ENCODE peak calls at places on chromosome 9, in four cellular contexts. One of them, this sample, is unnamed. For H3K9me3, the result is how much of the 10 kb centered on the place peaks cover.

GRCh38 chr9:764105-764524 is 77.4 kb upstream of the DMRT1 start:
- DNase-seq in iPS DF 6.9: peak
- DNase-seq in CD8-positive, alpha-beta T cell: no peak
- DNase-seq in CD4-positive, CD25-positive, alpha-beta regulatory T cell: peak
- DNase-seq in this sample: no peak

GRCh38 chr9:2016411-2017208 is 1.5 kb downstream of the SMARCA2 start:
- DNase-seq in CD8-positive, alpha-beta T cell: peak
- DNase-seq in CD4-positive, CD25-positive, alpha-beta regulatory T cell: peak
- DNase-seq in iPS DF 6.9: no peak
- DNase-seq in this sample: peak

GRCh38 chr9:33239922-33240321 is at the start of gene SPINK4:
- DNase-seq in iPS DF 6.9: no peak
- DNase-seq in CD4-positive, CD25-positive, alpha-beta regulatory T cell: no peak
- DNase-seq in CD8-positive, alpha-beta T cell: no peak
- DNase-seq in this sample: no peak

GRCh38 chr9:133634024-133634691 is 2.0 kb upstream of the DBH start:
- DNase-seq in CD8-positive, alpha-beta T cell: no peak
- DNase-seq in iPS DF 6.9: no peak
- DNase-seq in CD4-positive, CD25-positive, alpha-beta regulatory T cell: no peak
- DNase-seq in this sample: no peak

GRCh38 chr9:21549251-21549765 is 67.2 kb upstream of the IFNE start:
- DNase-seq in CD8-positive, alpha-beta T cell: no peak
- DNase-seq in CD4-positive, CD25-positive, alpha-beta regulatory T cell: no peak
- DNase-seq in iPS DF 6.9: no peak
- DNase-seq in this sample: no peak

GRCh38 chr9:33019797-33020196 is 5.3 kb upstream of the DNAJA1 start:
- DNase-seq in CD8-positive, alpha-beta T cell: no peak
- DNase-seq in iPS DF 6.9: no peak
- DNase-seq in CD4-positive, CD25-positive, alpha-beta regulatory T cell: no peak
- DNase-seq in this sample: no peak

GRCh38 chr9:3993783-3994182 is 306.1 kb downstream of the GLIS3 start:
- DNase-seq in CD4-positive, CD25-positive, alpha-beta regulatory T cell: no peak
- DNase-seq in iPS DF 6.9: no peak
- DNase-seq in CD8-positive, alpha-beta T cell: no peak
- DNase-seq in this sample: no peak

GRCh38 chr9:90789408-90789807 is 12.2 kb upstream of the SYK start:
- DNase-seq in CD8-positive, alpha-beta T cell: no peak
- DNase-seq in iPS DF 6.9: no peak
- DNase-seq in CD4-positive, CD25-positive, alpha-beta regulatory T cell: no peak
- DNase-seq in this sample: no peak

GRCh38 chr9:114791736-114792135 is 14.1 kb downstream of the TNFSF15 start:
- DNase-seq in CD8-positive, alpha-beta T cell: no peak
- DNase-seq in iPS DF 6.9: no peak
- DNase-seq in CD4-positive, CD25-positive, alpha-beta regulatory T cell: no peak
- DNase-seq in this sample: no peak

GRCh38 chr9:138072897-138073296 is 195.3 kb downstream of the CACNA1B start:
- DNase-seq in CD4-positive, CD25-positive, alpha-beta regulatory T cell: no peak
- DNase-seq in iPS DF 6.9: no peak
- DNase-seq in CD8-positive, alpha-beta T cell: no peak
- DNase-seq in this sample: no peak
- H3K9me3 ChIP-seq in CD4-positive, CD25-positive, alpha-beta regulatory T cell: under half
- H3K9me3 ChIP-seq in iPS DF 6.9: under half
- H3K9me3 ChIP-seq in CD8-positive, alpha-beta T cell: under half
- H3K9me3 ChIP-seq in this sample: under half

DNA sequence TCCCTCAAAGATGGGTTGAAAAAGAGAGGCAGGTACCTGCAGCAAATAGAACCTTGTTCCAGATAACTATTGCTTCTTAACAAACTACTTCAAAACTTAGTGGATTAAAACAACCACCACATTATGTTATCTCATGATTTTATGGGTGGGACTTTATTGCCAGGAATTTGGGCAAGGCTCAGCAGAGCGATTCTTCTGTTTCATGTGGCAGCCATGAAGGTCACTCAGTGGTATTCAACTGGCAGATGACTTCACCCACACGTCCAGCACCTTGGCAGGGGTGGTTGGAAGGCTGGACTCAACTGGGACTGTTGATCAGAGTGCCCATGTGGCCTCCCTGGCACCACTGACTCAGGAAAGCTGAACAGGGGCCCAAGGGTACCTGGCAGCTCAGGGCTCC is 112.0 kb downstream of the HSD17B3 start:
- DNase-seq in iPS DF 6.9: no peak
- DNase-seq in CD8-positive, alpha-beta T cell: no peak
- DNase-seq in CD4-positive, CD25-positive, alpha-beta regulatory T cell: no peak
- DNase-seq in this sample: no peak
- H3K9me3 ChIP-seq in iPS DF 6.9: under half
- H3K9me3 ChIP-seq in CD8-positive, alpha-beta T cell: under half
- H3K9me3 ChIP-seq in CD4-positive, CD25-positive, alpha-beta regulatory T cell: under half
- H3K9me3 ChIP-seq in this sample: under half

GRCh38 chr9:98640394-98640793 is 68.3 kb downstream of the GABBR2 start:
- DNase-seq in CD4-positive, CD25-positive, alpha-beta regulatory T cell: no peak
- DNase-seq in CD8-positive, alpha-beta T cell: no peak
- DNase-seq in iPS DF 6.9: no peak
- DNase-seq in this sample: no peak

GRCh38 chr9:98637381-98637780 is 71.4 kb downstream of the GABBR2 start:
- DNase-seq in iPS DF 6.9: no peak
- DNase-seq in CD8-positive, alpha-beta T cell: no peak
- DNase-seq in CD4-positive, CD25-positive, alpha-beta regulatory T cell: no peak
- DNase-seq in this sample: no peak

GRCh38 chr9:98641675-98642074 is 67.1 kb downstream of the GABBR2 start:
- DNase-seq in iPS DF 6.9: no peak
- DNase-seq in CD8-positive, alpha-beta T cell: no peak
- DNase-seq in CD4-positive, CD25-positive, alpha-beta regulatory T cell: no peak
- DNase-seq in this sample: no peak

GRCh38 chr9:98642661-98643312 is 65.9 kb downstream of the GABBR2 start:
- DNase-seq in iPS DF 6.9: peak
- DNase-seq in CD8-positive, alpha-beta T cell: no peak
- DNase-seq in CD4-positive, CD25-positive, alpha-beta regulatory T cell: no peak
- DNase-seq in this sample: no peak

DNA sequence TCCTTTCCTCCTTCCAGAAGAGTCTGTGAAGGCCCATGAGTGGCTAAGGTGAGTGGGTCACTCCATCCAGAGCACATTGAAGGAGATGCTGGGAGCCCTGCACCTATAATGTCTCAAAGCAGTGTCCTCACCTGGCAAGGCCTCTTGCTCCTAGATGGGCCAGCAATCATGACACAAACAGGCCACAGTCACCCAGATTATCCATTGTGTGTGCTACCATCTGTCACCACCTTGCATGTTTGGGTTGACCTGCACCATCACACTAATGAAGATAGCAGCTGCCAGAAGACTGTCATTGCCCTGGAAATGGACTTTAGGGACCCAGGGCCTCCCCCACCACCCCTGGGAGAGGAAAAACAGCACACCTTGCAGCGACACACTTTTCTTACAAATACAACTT is 69.6 kb downstream of the GABBR2 start:
- DNase-seq in CD8-positive, alpha-beta T cell: no peak
- DNase-seq in CD4-positive, CD25-positive, alpha-beta regulatory T cell: no peak
- DNase-seq in iPS DF 6.9: no peak
- DNase-seq in this sample: no peak
- H3K9me3 ChIP-seq in CD8-positive, alpha-beta T cell: under half
- H3K9me3 ChIP-seq in CD4-positive, CD25-positive, alpha-beta regulatory T cell: under half
- H3K9me3 ChIP-seq in iPS DF 6.9: under half
- H3K9me3 ChIP-seq in this sample: under half

DNA sequence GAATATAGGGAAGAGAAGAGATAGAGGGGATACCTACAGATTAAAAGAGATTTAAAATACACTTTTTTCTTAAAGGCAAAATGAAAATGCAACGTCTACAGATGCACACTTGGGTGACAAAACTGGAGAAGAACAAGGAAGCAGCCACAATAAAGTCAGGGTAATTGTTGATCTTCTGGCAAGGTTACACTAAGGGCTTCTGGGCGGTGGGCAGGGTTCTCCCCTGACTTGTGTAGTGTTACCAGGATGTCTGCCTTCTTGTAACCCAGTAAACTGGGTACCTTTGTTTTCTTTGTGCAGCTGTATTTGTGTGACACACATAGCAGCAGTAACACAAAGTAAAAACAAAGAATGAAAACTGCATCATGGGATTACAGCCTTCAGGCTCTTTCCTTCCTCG is 37.8 kb downstream of the EPB41L4B start:
- DNase-seq in iPS DF 6.9: no peak
- DNase-seq in CD4-positive, CD25-positive, alpha-beta regulatory T cell: no peak
- DNase-seq in CD8-positive, alpha-beta T cell: no peak
- DNase-seq in this sample: no peak
- H3K9me3 ChIP-seq in iPS DF 6.9: under half
- H3K9me3 ChIP-seq in CD4-positive, CD25-positive, alpha-beta regulatory T cell: under half
- H3K9me3 ChIP-seq in CD8-positive, alpha-beta T cell: under half
- H3K9me3 ChIP-seq in this sample: under half